ENCODE peak calls at places on chromosomes 13 and 19, in nine cellular contexts. One of them, this sample, is unnamed.

GRCh38 chr19:3433313-3433712 is 47.0 kb downstream of the SMIM24 start:
- DNase-seq in endothelial cell: no peak
- DNase-seq in activated CD4-positive, CD25-positive, alpha-beta regulatory T cell treated with anti-CD3 and anti-CD28 coated beads, Interleukin-2, amount 50 U/mL, for 16 hours: no peak
- DNase-seq in GF-D8: no peak
- DNase-seq in activated T-helper 1 cell treated with anti-CD3 and anti-CD28 coated beads, Interleukin-12 subunit alpha, Interleukin-12 subunit beta, Interleukin-2, Interleukin-4 antibody, amounts not matched to agents 30 ng/mL and 10 ng/mL and 1 ng/mL, durations not matched to agents 14 hours and 24 hours and 36 hours: no peak
- DNase-seq in Caco-2: no peak
- DNase-seq in RCC 7860: no peak
- DNase-seq in anterior cingulate cortex: no peak
- DNase-seq in Calu3: no peak
- DNase-seq in this sample: no peak

GRCh38 chr13:114081761-114082681 is 50.4 kb downstream of the RASA3 start:
- DNase-seq in endothelial cell: no peak
- DNase-seq in activated CD4-positive, CD25-positive, alpha-beta regulatory T cell treated with anti-CD3 and anti-CD28 coated beads, Interleukin-2, amount 50 U/mL, for 16 hours: no peak
- DNase-seq in GF-D8: no peak
- DNase-seq in activated T-helper 1 cell treated with anti-CD3 and anti-CD28 coated beads, Interleukin-12 subunit alpha, Interleukin-12 subunit beta, Interleukin-2, Interleukin-4 antibody, amounts not matched to agents 30 ng/mL and 10 ng/mL and 1 ng/mL, durations not matched to agents 14 hours and 24 hours and 36 hours: no peak
- DNase-seq in Caco-2: no peak
- DNase-seq in RCC 7860: no peak
- DNase-seq in anterior cingulate cortex: no peak
- DNase-seq in Calu3: no peak
- DNase-seq in this sample: no peak

GRCh38 chr13:32086366-32086765 is 54.8 kb downstream of the FRY start:
- DNase-seq in endothelial cell: no peak
- DNase-seq in activated CD4-positive, CD25-positive, alpha-beta regulatory T cell treated with anti-CD3 and anti-CD28 coated beads, Interleukin-2, amount 50 U/mL, for 16 hours: no peak
- DNase-seq in GF-D8: no peak
- DNase-seq in activated T-helper 1 cell treated with anti-CD3 and anti-CD28 coated beads, Interleukin-12 subunit alpha, Interleukin-12 subunit beta, Interleukin-2, Interleukin-4 antibody, amounts not matched to agents 30 ng/mL and 10 ng/mL and 1 ng/mL, durations not matched to agents 14 hours and 24 hours and 36 hours: no peak
- DNase-seq in Caco-2: no peak
- DNase-seq in RCC 7860: no peak
- DNase-seq in anterior cingulate cortex: no peak
- DNase-seq in Calu3: no peak
- DNase-seq in this sample: no peak

GRCh38 chr19:30135358-30135757 is 193.3 kb downstream of the URI1 start:
- DNase-seq in endothelial cell: no peak
- DNase-seq in activated CD4-positive, CD25-positive, alpha-beta regulatory T cell treated with anti-CD3 and anti-CD28 coated beads, Interleukin-2, amount 50 U/mL, for 16 hours: no peak
- DNase-seq in GF-D8: no peak
- DNase-seq in activated T-helper 1 cell treated with anti-CD3 and anti-CD28 coated beads, Interleukin-12 subunit alpha, Interleukin-12 subunit beta, Interleukin-2, Interleukin-4 antibody, amounts not matched to agents 30 ng/mL and 10 ng/mL and 1 ng/mL, durations not matched to agents 14 hours and 24 hours and 36 hours: no peak
- DNase-seq in Caco-2: no peak
- DNase-seq in RCC 7860: no peak
- DNase-seq in anterior cingulate cortex: no peak
- DNase-seq in Calu3: no peak
- DNase-seq in this sample: no peak

GRCh38 chr19:13459351-13459750 is 46.9 kb downstream of the CACNA1A start:
- DNase-seq in endothelial cell: no peak
- DNase-seq in activated CD4-positive, CD25-positive, alpha-beta regulatory T cell treated with anti-CD3 and anti-CD28 coated beads, Interleukin-2, amount 50 U/mL, for 16 hours: no peak
- DNase-seq in GF-D8: no peak
- DNase-seq in activated T-helper 1 cell treated with anti-CD3 and anti-CD28 coated beads, Interleukin-12 subunit alpha, Interleukin-12 subunit beta, Interleukin-2, Interleukin-4 antibody, amounts not matched to agents 30 ng/mL and 10 ng/mL and 1 ng/mL, durations not matched to agents 14 hours and 24 hours and 36 hours: no peak
- DNase-seq in Caco-2: no peak
- DNase-seq in RCC 7860: no peak
- DNase-seq in anterior cingulate cortex: peak
- DNase-seq in Calu3: no peak
- DNase-seq in this sample: peak

GRCh38 chr19:11304936-11305335 is 9.0 kb downstream of the TSPAN16 start:
- DNase-seq in endothelial cell: no peak
- DNase-seq in activated CD4-positive, CD25-positive, alpha-beta regulatory T cell treated with anti-CD3 and anti-CD28 coated beads, Interleukin-2, amount 50 U/mL, for 16 hours: no peak
- DNase-seq in GF-D8: no peak
- DNase-seq in activated T-helper 1 cell treated with anti-CD3 and anti-CD28 coated beads, Interleukin-12 subunit alpha, Interleukin-12 subunit beta, Interleukin-2, Interleukin-4 antibody, amounts not matched to agents 30 ng/mL and 10 ng/mL and 1 ng/mL, durations not matched to agents 14 hours and 24 hours and 36 hours: no peak
- DNase-seq in Caco-2: no peak
- DNase-seq in RCC 7860: no peak
- DNase-seq in anterior cingulate cortex: no peak
- DNase-seq in Calu3: no peak
- DNase-seq in this sample: no peak

GRCh38 chr19:46860846-46861690 is at the start of gene ARHGAP35:
- DNase-seq in endothelial cell: no peak
- DNase-seq in activated CD4-positive, CD25-positive, alpha-beta regulatory T cell treated with anti-CD3 and anti-CD28 coated beads, Interleukin-2, amount 50 U/mL, for 16 hours: no peak
- DNase-seq in GF-D8: no peak
- DNase-seq in activated T-helper 1 cell treated with anti-CD3 and anti-CD28 coated beads, Interleukin-12 subunit alpha, Interleukin-12 subunit beta, Interleukin-2, Interleukin-4 antibody, amounts not matched to agents 30 ng/mL and 10 ng/mL and 1 ng/mL, durations not matched to agents 14 hours and 24 hours and 36 hours: no peak
- DNase-seq in Caco-2: peak
- DNase-seq in RCC 7860: no peak
- DNase-seq in anterior cingulate cortex: no peak
- DNase-seq in Calu3: no peak
- DNase-seq in this sample: no peak

GRCh38 chr13:77857810-77858209 is 60.8 kb downstream of the EDNRB start:
- DNase-seq in endothelial cell: no peak
- DNase-seq in activated CD4-positive, CD25-positive, alpha-beta regulatory T cell treated with anti-CD3 and anti-CD28 coated beads, Interleukin-2, amount 50 U/mL, for 16 hours: no peak
- DNase-seq in GF-D8: no peak
- DNase-seq in activated T-helper 1 cell treated with anti-CD3 and anti-CD28 coated beads, Interleukin-12 subunit alpha, Interleukin-12 subunit beta, Interleukin-2, Interleukin-4 antibody, amounts not matched to agents 30 ng/mL and 10 ng/mL and 1 ng/mL, durations not matched to agents 14 hours and 24 hours and 36 hours: no peak
- DNase-seq in Caco-2: no peak
- DNase-seq in RCC 7860: no peak
- DNase-seq in anterior cingulate cortex: no peak
- DNase-seq in Calu3: no peak
- DNase-seq in this sample: no peak

This sample was measured in pons.